ENCODE peak calls at places on chromosomes 6 and 20, in eight cellular contexts. G is CD4-positive, alpha-beta T cell; T is neural crest cell; S is mesothelial cell of epicardium; B is A549; R is lower leg skin; J is mucosa of descending colon; U is fibroblast of lung. N is an unnamed sample.

GRCh38 chr20:46230811-46231282 is 77.5 kb downstream of the CDH22 start:
- DNase-seq in G (no peak), T (peak; percentile 37), S (no peak), B (no peak), R (no peak), J (no peak), U (peak; percentile 40), N (no peak)

GRCh38 chr20:10549511-10549910 is 114.4 kb downstream of the SLX4IP start:
- DNase-seq in G (no peak), T (no peak), S (no peak), B (no peak), R (no peak), J (no peak), U (no peak), N (no peak)

GRCh38 chr20:15814903-15815302 is 758.3 kb downstream of the KIF16B start:
- DNase-seq in G (no peak), T (no peak), S (no peak), B (no peak), R (no peak), J (no peak), U (peak; percentile 25), N (no peak)

GRCh38 chr6:166289181-166290061 is 18.8 kb downstream of the PRR18 start:
- DNase-seq in G (no peak), T (no peak), S (no peak), B (no peak), R (no peak), J (no peak), U (no peak), N (no peak)

GRCh38 chr6:14767176-14767575 is 478.7 kb upstream of the JARID2 start:
- DNase-seq in G (no peak), T (no peak), S (no peak), B (no peak), R (no peak), J (no peak), U (no peak), N (no peak)

GRCh38 chr6:14110001-14110818 is 7.4 kb upstream of the CD83 start:
- DNase-seq in G (no peak), T (no peak), S (no peak), B (no peak), R (no peak), J (no peak), U (no peak), N (no peak)

GRCh38 chr6:112243861-112244415 is 10.4 kb downstream of the LAMA4 start:
- DNase-seq in G (no peak), T (no peak), S (no peak), B (no peak), R (no peak), J (no peak), U (no peak), N (no peak)

GRCh38 chr6:111260570-111261298 is 173.4 kb downstream of the SLC16A10 start:
- DNase-seq in G (no peak), T (no peak), S (no peak), B (no peak), R (no peak), J (no peak), U (peak; percentile 35), N (no peak)

GRCh38 chr6:143260857-143261256 is 189.6 kb downstream of the ADAT2 start:
- DNase-seq in G (no peak), T (no peak), S (no peak), B (no peak), R (no peak), J (no peak), U (peak; percentile 60), N (no peak)

GRCh38 chr6:111503194-111503593 is 20.2 kb upstream of the REV3L start:
- DNase-seq in G (no peak), T (no peak), S (no peak), B (no peak), R (no peak), J (no peak), U (peak; percentile 65), N (no peak)

GRCh38 chr6:18640754-18641153 is 253.6 kb downstream of the RNF144B start:
- DNase-seq in G (no peak), T (no peak), S (no peak), B (no peak), R (no peak), J (no peak), U (no peak), N (no peak)

GRCh38 chr6:54632984-54633565 is 213.5 kb upstream of the FAM83B start:
- DNase-seq in G (no peak), T (no peak), S (no peak), B (no peak), R (no peak), J (no peak), U (no peak), N (no peak)

GRCh38 chr6:20839624-20840023 is 305.4 kb downstream of the CDKAL1 start:
- DNase-seq in G (no peak), T (no peak), S (no peak), B (no peak), R (no peak), J (no peak), U (no peak), N (no peak)

GRCh38 chr6:31972709-31973350 is 892 bp upstream of the DXO start:
- DNase-seq in G (no peak), T (no peak), S (no peak), B (no peak), R (no peak), J (no peak), U (peak; percentile 68), N (no peak)

GRCh38 chr6:3226422-3227362 is 761 bp downstream of the TUBB2B start:
- DNase-seq in G (no peak), T (peak; percentile 63), S (no peak), B (no peak), R (no peak), J (no peak), U (peak; percentile 67), N (no peak)

GRCh38 chr6:32167154-32167760 is 2.9 kb downstream of the EGFL8 start:
- DNase-seq in G (no peak), T (no peak), S (no peak), B (no peak), R (no peak), J (peak; percentile 49), U (no peak), N (no peak)

GRCh38 chr6:61751986-61752385 is 534.0 kb downstream of the KHDRBS2 start:
- DNase-seq in G (no peak), T (no peak), S (no peak), B (no peak), R (no peak), J (no peak), U (no peak), N (peak; percentile 13)

GRCh38 chr6:128572286-128572685 is 51.9 kb upstream of the PTPRK start:
- DNase-seq in G (no peak), T (no peak), S (no peak), B (no peak), R (no peak), J (no peak), U (no peak), N (no peak)

DNA sequence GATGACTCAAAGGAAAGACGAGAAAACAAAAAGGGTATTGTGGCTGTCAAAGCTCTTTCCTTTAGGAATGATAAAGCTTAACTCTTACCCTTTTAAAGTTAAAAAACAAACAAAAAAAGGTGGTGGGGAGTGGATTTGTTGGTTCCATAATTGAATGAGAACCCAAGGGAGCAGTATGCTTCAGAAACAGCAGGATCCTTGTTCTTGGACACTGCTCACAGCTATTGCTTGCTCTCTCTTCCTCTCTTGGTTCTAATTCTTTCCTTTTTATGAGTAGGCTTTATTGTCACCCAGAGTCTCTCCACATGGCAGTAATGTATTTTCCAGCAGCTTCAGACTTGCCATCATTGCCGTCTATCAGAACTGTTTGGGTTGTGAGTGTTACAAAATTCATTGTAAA is 18.7 kb upstream of the ATRN start:
- DNase-seq in G (no peak), T (no peak), S (no peak), B (no peak), R (no peak), J (no peak), U (no peak), N (no peak)
- TF ChIP-seq CTCF in G (no peak), T (no peak), S (no peak), B (no peak), R (no peak), J (no peak), U (no peak), N (no peak)

GRCh38 chr6:27755768-27756167 is 156.4 kb downstream of the OR2B2 start:
- DNase-seq in G (no peak), T (no peak), S (no peak), B (no peak), R (no peak), J (no peak), U (no peak), N (no peak)

GRCh38 chr6:27752038-27752885 is 159.9 kb downstream of the OR2B2 start:
- DNase-seq in G (peak; percentile 19), T (peak; percentile 33), S (no peak), B (peak; percentile 28), R (peak; percentile 45), J (no peak), U (peak; percentile 70), N (no peak)

GRCh38 chr6:27757307-27757706 is 154.9 kb downstream of the OR2B2 start:
- DNase-seq in G (peak; percentile 31), T (peak; percentile 20), S (no peak), B (no peak), R (no peak), J (peak; percentile 76), U (no peak), N (no peak)

GRCh38 chr6:27754408-27754782 is 157.8 kb downstream of the OR2B2 start:
- DNase-seq in G (no peak), T (no peak), S (no peak), B (no peak), R (no peak), J (no peak), U (no peak), N (no peak)

DNA sequence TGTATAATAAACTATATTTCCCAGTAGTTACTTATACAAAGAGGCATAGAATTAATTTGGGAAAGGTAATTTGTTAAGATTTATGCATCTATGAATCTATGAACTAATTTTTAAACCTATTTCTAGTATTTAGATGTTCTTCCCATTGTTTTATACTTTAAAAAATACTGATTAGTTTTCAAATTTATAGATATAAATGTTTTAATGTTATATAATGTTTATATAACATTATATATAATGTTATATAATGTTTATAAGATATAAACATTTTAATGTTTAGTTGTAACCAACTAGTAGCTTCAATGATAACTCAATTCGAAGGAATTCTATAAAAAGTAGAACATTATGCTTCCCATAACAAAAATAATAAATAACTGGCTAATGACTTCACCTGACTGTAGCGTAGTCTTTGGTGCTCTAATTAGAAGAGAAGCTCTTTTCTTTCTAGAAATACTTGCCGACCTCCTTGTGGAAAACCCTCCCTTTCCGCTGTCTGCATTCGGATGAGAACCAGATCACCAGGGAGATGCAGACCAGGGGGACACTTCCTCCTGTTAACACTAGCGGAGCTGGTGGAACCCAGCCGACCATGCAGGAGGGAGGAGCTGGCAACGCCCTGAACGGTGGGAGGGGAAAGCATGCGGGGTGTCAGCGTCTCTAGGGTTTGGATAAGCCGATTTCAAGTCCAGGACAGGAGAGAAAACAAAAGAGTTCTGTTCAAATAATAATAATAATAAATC is 158.4 kb downstream of the OR2B2 start:
- DNase-seq in G (peak; percentile 50), T (peak; percentile 72), S (peak; percentile 67), B (peak; percentile 70), R (peak; percentile 42), J (peak; percentile 85), U (peak; percentile 85), N (peak; percentile 64)
- TF ChIP-seq CTCF in G (no peak), T (peak; percentile 33), S (no peak), B (no peak), R (no peak), J (no peak), U (peak; percentile 37), N (peak; percentile 31)

GRCh38 chr6:35624341-35625070 is 64.2 kb downstream of the FKBP5 start:
- DNase-seq in G (no peak), T (no peak), S (no peak), B (no peak), R (no peak), J (no peak), U (no peak), N (no peak)
- TF ChIP-seq CTCF in G (peak; percentile 81), T (peak; percentile 54), S (no peak), B (peak; percentile 30), R (no peak), J (no peak), U (peak; percentile 34), N (peak; percentile 25)

GRCh38 chr20:3621111-3621510 is 42.1 kb downstream of the GFRA4 start:
- DNase-seq in G (no peak), T (no peak), S (no peak), B (no peak), R (no peak), J (no peak), U (no peak), N (no peak)
- TF ChIP-seq CTCF in G (no peak), T (no peak), S (no peak), B (no peak), R (no peak), J (no peak), U (no peak), N (no peak)